ENCODE peak calls at places on chromosome 19, in seven cellular contexts. One of them, this sample, is unnamed.

GRCh38 chr19:48487544-48487943 is 18.4 kb downstream of the CYTH2 start:
- DNase-seq in IMR-90: no peak
- DNase-seq in left ventricle myocardium inferior: no peak
- DNase-seq in suprapubic skin: no peak
- DNase-seq in heart left ventricle: no peak
- DNase-seq in thoracic aorta: no peak
- DNase-seq in ascending aorta: no peak
- DNase-seq in this sample: peak

GRCh38 chr19:33872445-33873320 is 76.0 kb downstream of the KCTD15 start:
- DNase-seq in IMR-90: no peak
- DNase-seq in left ventricle myocardium inferior: no peak
- DNase-seq in suprapubic skin: no peak
- DNase-seq in heart left ventricle: no peak
- DNase-seq in thoracic aorta: no peak
- DNase-seq in ascending aorta: peak
- DNase-seq in this sample: no peak

GRCh38 chr19:8120636-8121480 is 28.5 kb downstream of the FBN3 start:
- DNase-seq in IMR-90: no peak
- DNase-seq in left ventricle myocardium inferior: no peak
- DNase-seq in suprapubic skin: no peak
- DNase-seq in heart left ventricle: no peak
- DNase-seq in thoracic aorta: no peak
- DNase-seq in ascending aorta: no peak
- DNase-seq in this sample: no peak

GRCh38 chr19:5345895-5346386 is 5.3 kb upstream of the PTPRS start:
- DNase-seq in IMR-90: peak
- DNase-seq in left ventricle myocardium inferior: no peak
- DNase-seq in suprapubic skin: no peak
- DNase-seq in heart left ventricle: no peak
- DNase-seq in thoracic aorta: no peak
- DNase-seq in ascending aorta: no peak
- DNase-seq in this sample: no peak

GRCh38 chr19:12949363-12950284 is 4.0 kb downstream of the RAD23A start:
- DNase-seq in IMR-90: no peak
- DNase-seq in left ventricle myocardium inferior: no peak
- DNase-seq in suprapubic skin: no peak
- DNase-seq in heart left ventricle: no peak
- DNase-seq in thoracic aorta: no peak
- DNase-seq in ascending aorta: no peak
- DNase-seq in this sample: no peak

GRCh38 chr19:3184847-3185481 is 766 bp upstream of the NCLN start:
- DNase-seq in IMR-90: no peak
- DNase-seq in left ventricle myocardium inferior: peak
- DNase-seq in suprapubic skin: no peak
- DNase-seq in heart left ventricle: no peak
- DNase-seq in thoracic aorta: peak
- DNase-seq in ascending aorta: no peak
- DNase-seq in this sample: no peak

GRCh38 chr19:47112166-47112663 is 1.4 kb downstream of the ZC3H4 start:
- DNase-seq in IMR-90: peak
- DNase-seq in left ventricle myocardium inferior: peak
- DNase-seq in suprapubic skin: peak
- DNase-seq in heart left ventricle: peak
- DNase-seq in thoracic aorta: no peak
- DNase-seq in ascending aorta: peak
- DNase-seq in this sample: peak

GRCh38 chr19:9586764-9587163 is 2.5 kb upstream of the ZNF121 start:
- DNase-seq in IMR-90: peak
- DNase-seq in left ventricle myocardium inferior: peak
- DNase-seq in suprapubic skin: no peak
- DNase-seq in heart left ventricle: peak
- DNase-seq in thoracic aorta: peak
- DNase-seq in ascending aorta: peak
- DNase-seq in this sample: peak

GRCh38 chr19:33906578-33907335 is 110.1 kb downstream of the KCTD15 start:
- DNase-seq in IMR-90: peak
- DNase-seq in left ventricle myocardium inferior: peak
- DNase-seq in suprapubic skin: no peak
- DNase-seq in heart left ventricle: peak
- DNase-seq in thoracic aorta: no peak
- DNase-seq in ascending aorta: no peak
- DNase-seq in this sample: no peak

GRCh38 chr19:49718511-49718910 is 27.6 kb downstream of the CPT1C start:
- DNase-seq in IMR-90: peak
- DNase-seq in left ventricle myocardium inferior: no peak
- DNase-seq in suprapubic skin: no peak
- DNase-seq in heart left ventricle: no peak
- DNase-seq in thoracic aorta: no peak
- DNase-seq in ascending aorta: no peak
- DNase-seq in this sample: no peak

GRCh38 chr19:5948697-5949564 is 29.0 kb downstream of the RANBP3 start:
- DNase-seq in IMR-90: no peak
- DNase-seq in left ventricle myocardium inferior: no peak
- DNase-seq in suprapubic skin: no peak
- DNase-seq in heart left ventricle: no peak
- DNase-seq in thoracic aorta: no peak
- DNase-seq in ascending aorta: no peak
- DNase-seq in this sample: no peak

GRCh38 chr19:43731854-43732253 is 16.0 kb downstream of the IRGC start:
- DNase-seq in IMR-90: peak
- DNase-seq in left ventricle myocardium inferior: no peak
- DNase-seq in suprapubic skin: no peak
- DNase-seq in heart left ventricle: no peak
- DNase-seq in thoracic aorta: no peak
- DNase-seq in ascending aorta: no peak
- DNase-seq in this sample: no peak

GRCh38 chr19:42831221-42832019 is 48.1 kb downstream of the PSG1 start:
- DNase-seq in IMR-90: no peak
- DNase-seq in left ventricle myocardium inferior: no peak
- DNase-seq in suprapubic skin: no peak
- DNase-seq in heart left ventricle: no peak
- DNase-seq in thoracic aorta: no peak
- DNase-seq in ascending aorta: no peak
- DNase-seq in this sample: no peak

GRCh38 chr19:51366999-51367564 is 894 bp upstream of the ETFB start:
- DNase-seq in IMR-90: no peak
- DNase-seq in left ventricle myocardium inferior: peak
- DNase-seq in suprapubic skin: no peak
- DNase-seq in heart left ventricle: peak
- DNase-seq in thoracic aorta: no peak
- DNase-seq in ascending aorta: no peak
- DNase-seq in this sample: no peak

GRCh38 chr19:51064534-51065220 is at the start of gene KLK13:
- DNase-seq in IMR-90: no peak
- DNase-seq in left ventricle myocardium inferior: peak
- DNase-seq in suprapubic skin: no peak
- DNase-seq in heart left ventricle: peak
- DNase-seq in thoracic aorta: no peak
- DNase-seq in ascending aorta: no peak
- DNase-seq in this sample: no peak

GRCh38 chr19:22427587-22428298 is 5.6 kb upstream of the ZNF98 start:
- DNase-seq in IMR-90: no peak
- DNase-seq in left ventricle myocardium inferior: no peak
- DNase-seq in suprapubic skin: no peak
- DNase-seq in heart left ventricle: no peak
- DNase-seq in thoracic aorta: no peak
- DNase-seq in ascending aorta: no peak
- DNase-seq in this sample: no peak

GRCh38 chr19:47483200-47483599 is 819 bp downstream of the KPTN start:
- DNase-seq in IMR-90: no peak
- DNase-seq in left ventricle myocardium inferior: no peak
- DNase-seq in suprapubic skin: no peak
- DNase-seq in heart left ventricle: no peak
- DNase-seq in thoracic aorta: no peak
- DNase-seq in ascending aorta: no peak
- DNase-seq in this sample: no peak

GRCh38 chr19:5916201-5916708 is 2.2 kb downstream of the CAPS start:
- DNase-seq in IMR-90: no peak
- DNase-seq in left ventricle myocardium inferior: no peak
- DNase-seq in suprapubic skin: no peak
- DNase-seq in heart left ventricle: no peak
- DNase-seq in thoracic aorta: no peak
- DNase-seq in ascending aorta: no peak
- DNase-seq in this sample: no peak

GRCh38 chr19:21023901-21024300 is 3.4 kb downstream of the ZNF430 start:
- DNase-seq in IMR-90: peak
- DNase-seq in left ventricle myocardium inferior: no peak
- DNase-seq in suprapubic skin: no peak
- DNase-seq in heart left ventricle: no peak
- DNase-seq in thoracic aorta: no peak
- DNase-seq in ascending aorta: no peak
- DNase-seq in this sample: no peak

GRCh38 chr19:11737964-11738745 is 591 bp downstream of the ZNF823 start:
- DNase-seq in IMR-90: peak
- DNase-seq in left ventricle myocardium inferior: peak
- DNase-seq in suprapubic skin: peak
- DNase-seq in heart left ventricle: peak
- DNase-seq in thoracic aorta: peak
- DNase-seq in ascending aorta: peak
- DNase-seq in this sample: peak

GRCh38 chr19:11092181-11092538 is 2.9 kb downstream of the LDLR start:
- DNase-seq in IMR-90: peak
- DNase-seq in left ventricle myocardium inferior: no peak
- DNase-seq in suprapubic skin: no peak
- DNase-seq in heart left ventricle: no peak
- DNase-seq in thoracic aorta: no peak
- DNase-seq in ascending aorta: no peak
- DNase-seq in this sample: peak

GRCh38 chr19:16677060-16677459 is 16.1 kb downstream of the TMEM38A start:
- DNase-seq in IMR-90: no peak
- DNase-seq in left ventricle myocardium inferior: no peak
- DNase-seq in suprapubic skin: no peak
- DNase-seq in heart left ventricle: no peak
- DNase-seq in thoracic aorta: no peak
- DNase-seq in ascending aorta: no peak
- DNase-seq in this sample: no peak

GRCh38 chr19:16684216-16684615 is 23.3 kb downstream of the TMEM38A start:
- DNase-seq in IMR-90: no peak
- DNase-seq in left ventricle myocardium inferior: no peak
- DNase-seq in suprapubic skin: no peak
- DNase-seq in heart left ventricle: no peak
- DNase-seq in thoracic aorta: no peak
- DNase-seq in ascending aorta: no peak
- DNase-seq in this sample: no peak

GRCh38 chr19:16678498-16678897 is 17.6 kb downstream of the TMEM38A start:
- DNase-seq in IMR-90: no peak
- DNase-seq in left ventricle myocardium inferior: no peak
- DNase-seq in suprapubic skin: no peak
- DNase-seq in heart left ventricle: no peak
- DNase-seq in thoracic aorta: no peak
- DNase-seq in ascending aorta: no peak
- DNase-seq in this sample: no peak

GRCh38 chr19:16679811-16680210 is 18.9 kb downstream of the TMEM38A start:
- DNase-seq in IMR-90: no peak
- DNase-seq in left ventricle myocardium inferior: no peak
- DNase-seq in suprapubic skin: no peak
- DNase-seq in heart left ventricle: no peak
- DNase-seq in thoracic aorta: no peak
- DNase-seq in ascending aorta: no peak
- DNase-seq in this sample: no peak

GRCh38 chr19:16682539-16682938 is 21.6 kb downstream of the TMEM38A start:
- DNase-seq in IMR-90: no peak
- DNase-seq in left ventricle myocardium inferior: no peak
- DNase-seq in suprapubic skin: no peak
- DNase-seq in heart left ventricle: no peak
- DNase-seq in thoracic aorta: no peak
- DNase-seq in ascending aorta: no peak
- DNase-seq in this sample: no peak
- H3K4me3 ChIP-seq in IMR-90: no peak
- H3K4me3 ChIP-seq in left ventricle myocardium inferior: no peak
- H3K4me3 ChIP-seq in suprapubic skin: no peak
- H3K4me3 ChIP-seq in heart left ventricle: no peak
- H3K4me3 ChIP-seq in thoracic aorta: no peak
- H3K4me3 ChIP-seq in ascending aorta: no peak
- H3K4me3 ChIP-seq in this sample: no peak

DNA sequence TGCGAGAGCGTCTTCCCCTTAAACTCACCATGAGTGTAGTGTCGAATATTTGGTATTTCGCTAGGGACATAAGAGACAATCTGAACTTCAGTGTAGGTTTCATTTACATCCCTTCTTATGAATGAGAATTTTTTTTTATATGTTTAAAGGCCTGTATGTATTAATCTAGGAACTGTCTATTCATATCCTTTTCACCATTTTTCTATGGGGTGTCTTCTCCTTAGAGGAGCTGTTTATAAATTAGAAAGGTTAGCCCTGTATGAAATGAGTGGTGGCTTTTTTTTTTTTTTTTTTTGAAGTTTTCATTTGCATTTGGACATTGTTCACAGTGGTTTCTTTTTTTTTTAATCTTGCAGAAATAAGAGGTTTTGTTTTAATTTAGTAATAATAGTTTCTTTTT is 7.6 kb downstream of the ZNF146 start:
- DNase-seq in IMR-90: no peak
- DNase-seq in left ventricle myocardium inferior: no peak
- DNase-seq in suprapubic skin: no peak
- DNase-seq in heart left ventricle: no peak
- DNase-seq in thoracic aorta: no peak
- DNase-seq in ascending aorta: no peak
- DNase-seq in this sample: no peak
- H3K27ac ChIP-seq in IMR-90: no peak
- H3K27ac ChIP-seq in left ventricle myocardium inferior: no peak
- H3K27ac ChIP-seq in suprapubic skin: no peak
- H3K27ac ChIP-seq in heart left ventricle: no peak
- H3K27ac ChIP-seq in thoracic aorta: no peak
- H3K27ac ChIP-seq in ascending aorta: no peak
- H3K27ac ChIP-seq in this sample: no peak

DNA sequence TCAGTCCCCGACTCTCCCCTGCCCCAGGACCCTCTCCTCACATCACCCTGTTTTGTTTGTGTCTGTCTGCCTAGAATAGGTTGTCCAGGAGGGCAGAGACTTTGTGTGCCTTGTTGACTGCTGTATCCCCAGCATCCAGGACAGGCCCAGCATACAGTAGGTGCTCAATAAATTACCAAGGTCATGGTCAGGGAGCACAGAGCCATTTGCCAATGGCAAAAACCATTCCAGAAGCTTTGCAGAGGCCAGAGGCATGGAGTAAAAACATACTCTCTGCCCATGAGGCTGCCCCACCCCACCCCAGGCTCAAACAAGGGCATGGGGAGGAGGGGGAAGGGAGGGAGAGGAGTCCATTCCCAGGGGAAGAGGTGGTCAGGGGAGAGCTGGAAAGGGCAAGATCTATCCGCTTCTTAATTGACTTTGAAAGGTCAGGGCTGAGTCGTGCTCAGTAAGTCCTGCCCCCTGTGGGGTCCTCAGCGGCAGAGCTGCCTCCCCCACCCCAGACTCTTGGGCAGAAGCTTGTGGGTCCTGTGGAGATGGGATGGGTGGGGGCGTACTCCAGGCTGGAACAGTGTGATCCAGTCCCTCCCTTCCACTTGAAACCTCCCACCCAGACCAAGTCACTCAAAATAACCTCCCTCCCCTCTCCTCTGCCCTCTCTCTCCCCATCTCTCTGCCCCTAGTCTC is 4.4 kb downstream of the GPR4 start:
- DNase-seq in IMR-90: no peak
- DNase-seq in left ventricle myocardium inferior: no peak
- DNase-seq in suprapubic skin: no peak
- DNase-seq in heart left ventricle: no peak
- DNase-seq in thoracic aorta: no peak
- DNase-seq in ascending aorta: no peak
- DNase-seq in this sample: no peak
- H3K4me3 ChIP-seq in IMR-90: no peak
- H3K4me3 ChIP-seq in left ventricle myocardium inferior: peak
- H3K4me3 ChIP-seq in suprapubic skin: peak
- H3K4me3 ChIP-seq in heart left ventricle: peak
- H3K4me3 ChIP-seq in thoracic aorta: peak
- H3K4me3 ChIP-seq in ascending aorta: no peak
- H3K4me3 ChIP-seq in this sample: no peak

GRCh38 chr19:38696733-38697055 is 47.6 kb downstream of the CAPN12 start:
- DNase-seq in IMR-90: no peak
- DNase-seq in left ventricle myocardium inferior: no peak
- DNase-seq in suprapubic skin: no peak
- DNase-seq in heart left ventricle: no peak
- DNase-seq in thoracic aorta: no peak
- DNase-seq in ascending aorta: no peak
- DNase-seq in this sample: no peak
- H3K27ac ChIP-seq in IMR-90: no peak
- H3K27ac ChIP-seq in left ventricle myocardium inferior: peak
- H3K27ac ChIP-seq in suprapubic skin: peak
- H3K27ac ChIP-seq in heart left ventricle: peak
- H3K27ac ChIP-seq in thoracic aorta: peak
- H3K27ac ChIP-seq in ascending aorta: peak
- H3K27ac ChIP-seq in this sample: peak